ENCODE peak calls at places on chromosome 21, in eight cellular contexts. H, U, V, K, C, O, Y and B are unnamed samples.

GRCh38 chr21:31909153-31909771 is 36.4 kb downstream of the HUNK start:
- DNase-seq in H (no peak), U (no peak), V (no peak), K (no peak), C (no peak), O (no peak), Y (no peak), B (no peak)

GRCh38 chr21:34881894-34882371 is 167.2 kb downstream of the RUNX1 start:
- DNase-seq in H (no peak), U (peak; percentile 77), V (no peak), K (no peak), C (no peak), O (no peak), Y (no peak), B (no peak)

GRCh38 chr21:45266518-45267389 is 20.9 kb downstream of the POFUT2 start:
- DNase-seq in H (peak; percentile 47), U (no peak), V (peak; percentile 14), K (peak; percentile 80), C (peak; percentile 25), O (no peak), Y (no peak), B (peak; percentile 53)

GRCh38 chr21:40208960-40209359 is 341.7 kb downstream of the PCP4 start:
- DNase-seq in H (no peak), U (no peak), V (no peak), K (no peak), C (no peak), O (no peak), Y (no peak), B (no peak)

GRCh38 chr21:14842641-14843040 is 222.2 kb downstream of the NRIP1 start:
- DNase-seq in H (no peak), U (no peak), V (no peak), K (no peak), C (no peak), O (no peak), Y (no peak), B (no peak)

GRCh38 chr21:30839304-30839703 is 9.7 kb upstream of the KRTAP7-1 start:
- DNase-seq in H (no peak), U (peak; percentile 62), V (no peak), K (peak; percentile 31), C (peak; percentile 4), O (no peak), Y (peak; percentile 32), B (no peak)

GRCh38 chr21:30340714-30341573 is 3.5 kb upstream of the KRTAP27-1 start:
- DNase-seq in H (no peak), U (peak; percentile 56), V (no peak), K (peak; percentile 44), C (peak; percentile 46), O (peak; percentile 45), Y (peak; percentile 24), B (no peak)

GRCh38 chr21:26966978-26967913 is at the start of gene ADAMTS5:
- DNase-seq in H (peak; percentile 77), U (peak; percentile 10), V (peak; percentile 57), K (no peak), C (peak; percentile 58), O (peak; percentile 47), Y (peak; percentile 86), B (peak; percentile 87)

GRCh38 chr21:15506086-15506485 is 223.7 kb upstream of the USP25 start:
- DNase-seq in H (no peak), U (no peak), V (no peak), K (no peak), C (no peak), O (no peak), Y (no peak), B (no peak)

GRCh38 chr21:25960423-25960822 is 210.1 kb downstream of the APP start:
- DNase-seq in H (no peak), U (no peak), V (no peak), K (no peak), C (no peak), O (no peak), Y (peak; percentile 78), B (no peak)

GRCh38 chr21:33660406-33660805 is 18.1 kb downstream of the ITSN1 start:
- DNase-seq in H (no peak), U (no peak), V (no peak), K (no peak), C (no peak), O (no peak), Y (no peak), B (no peak)

GRCh38 chr21:31520506-31521163 is 138.9 kb upstream of the SOD1 start:
- DNase-seq in H (no peak), U (no peak), V (no peak), K (no peak), C (peak; percentile 40), O (no peak), Y (peak; percentile 83), B (no peak)

GRCh38 chr21:31609081-31609480 is 50.4 kb upstream of the SOD1 start:
- DNase-seq in H (no peak), U (no peak), V (no peak), K (no peak), C (no peak), O (no peak), Y (peak; percentile 13), B (no peak)

GRCh38 chr21:35048183-35048601 is 910 bp downstream of the RUNX1 start:
- DNase-seq in H (no peak), U (no peak), V (no peak), K (peak; percentile 66), C (no peak), O (peak; percentile 67), Y (peak; percentile 77), B (peak; percentile 82)

GRCh38 chr21:44999428-44999971 is 59.7 kb downstream of the SLX9 start:
- DNase-seq in H (peak; percentile 57), U (no peak), V (no peak), K (no peak), C (no peak), O (peak; percentile 20), Y (no peak), B (peak; percentile 64)

GRCh38 chr21:25456672-25457071 is 150.6 kb downstream of the MRPL39 start:
- DNase-seq in H (no peak), U (no peak), V (no peak), K (no peak), C (peak; percentile 67), O (no peak), Y (no peak), B (no peak)

GRCh38 chr21:31103163-31103562 is 64.9 kb upstream of the KRTAP19-8 start:
- DNase-seq in H (no peak), U (no peak), V (no peak), K (no peak), C (no peak), O (no peak), Y (no peak), B (no peak)

GRCh38 chr21:36396971-36397370 is 11.8 kb downstream of the CHAF1B start:
- DNase-seq in H (peak; percentile 35), U (no peak), V (no peak), K (no peak), C (no peak), O (no peak), Y (no peak), B (no peak)

GRCh38 chr21:23017989-23018388 is 2019.8 kb downstream of the NCAM2 start:
- DNase-seq in H (no peak), U (no peak), V (no peak), K (no peak), C (no peak), O (no peak), Y (no peak), B (no peak)

GRCh38 chr21:15752763-15753407 is 23.1 kb downstream of the USP25 start:
- DNase-seq in H (no peak), U (no peak), V (no peak), K (no peak), C (no peak), O (no peak), Y (no peak), B (no peak)

GRCh38 chr21:45410151-45410864 is 5.3 kb downstream of the COL18A1 start:
- DNase-seq in H (peak; percentile 60), U (no peak), V (no peak), K (no peak), C (peak; percentile 47), O (no peak), Y (peak; percentile 87), B (peak; percentile 70)

GRCh38 chr21:45138199-45139002 is 64.0 kb downstream of the ADARB1 start:
- DNase-seq in H (peak; percentile 85), U (peak; percentile 32), V (no peak), K (peak; percentile 74), C (peak; percentile 55), O (peak; percentile 83), Y (peak; percentile 73), B (peak; percentile 82)

DNA sequence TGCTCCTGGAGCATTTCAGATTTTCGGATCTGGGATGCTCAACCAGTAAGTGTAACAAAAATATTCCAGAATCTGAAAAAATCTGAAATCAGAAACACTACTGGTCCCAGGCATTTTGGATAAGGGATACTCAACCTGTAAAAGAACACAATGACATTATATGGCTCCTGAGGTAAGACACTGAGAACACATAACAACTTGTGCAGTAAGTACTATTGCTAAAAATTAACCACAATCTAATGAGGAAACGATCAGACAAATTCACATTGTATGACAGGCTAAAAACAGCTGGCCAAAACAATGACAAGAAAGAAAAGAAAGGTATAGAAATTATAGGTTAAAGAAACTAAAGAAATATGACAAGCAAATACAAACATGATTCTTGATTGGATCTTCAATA is 54.9 kb downstream of the LTN1 start:
- DNase-seq in H (no peak), U (no peak), V (no peak), K (no peak), C (no peak), O (no peak), Y (no peak), B (no peak)
- H3K27ac ChIP-seq in H (no peak overlapping the region), U (no peak overlapping the region), V (no peak overlapping the region), K (no peak overlapping the region), C (no peak overlapping the region), O (no peak overlapping the region), Y (no peak overlapping the region), B (no peak overlapping the region)

GRCh38 chr21:28442085-28442484 is 550.6 kb downstream of the LTN1 start:
- DNase-seq in H (no peak), U (no peak), V (no peak), K (no peak), C (no peak), O (no peak), Y (no peak), B (no peak)
- H3K27ac ChIP-seq in H (no peak overlapping the region), U (no peak overlapping the region), V (no peak overlapping the region), K (no peak overlapping the region), C (peak overlapping the region; percentile 1), O (no peak overlapping the region), Y (no peak overlapping the region), B (no peak overlapping the region)

GRCh38 chr21:41641821-41642368 is 125.0 kb downstream of the RIPK4 start:
- DNase-seq in H (peak; percentile 84), U (peak; percentile 73), V (peak; percentile 68), K (no peak), C (peak; percentile 89), O (no peak), Y (peak; percentile 50), B (no peak)
- H3K27ac ChIP-seq in H (peak overlapping the region; percentile 64), U (peak overlapping the region; percentile 93), V (no peak overlapping the region), K (no peak overlapping the region), C (peak overlapping the region; percentile 88), O (peak overlapping the region; percentile 60), Y (peak overlapping the region; percentile 52), B (peak overlapping the region; percentile 23)

GRCh38 chr21:38499296-38499695 is 1.0 kb upstream of the ERG start:
- DNase-seq in H (no peak), U (no peak), V (no peak), K (no peak), C (no peak), O (no peak), Y (no peak), B (no peak)
- H3K27ac ChIP-seq in H (no peak overlapping the region), U (no peak overlapping the region), V (no peak overlapping the region), K (no peak overlapping the region), C (no peak overlapping the region), O (peak overlapping the region; percentile 82), Y (no peak overlapping the region), B (no peak overlapping the region)